ENCODE peak calls at places on chromosome 7, in four cellular contexts. One of them, this sample, is unnamed.

GRCh38 chr7:7922684-7923385 is 45.8 kb upstream of the GLCCI1 start:
- DNase-seq in GM12878: no peak
- DNase-seq in HepG2: peak
- DNase-seq in H1: no peak
- DNase-seq in this sample: no peak

GRCh38 chr7:140570120-140570519 is 70.5 kb downstream of the DENND2A start:
- DNase-seq in HepG2: no peak
- DNase-seq in H1: no peak
- DNase-seq in GM12878: no peak
- DNase-seq in this sample: no peak

GRCh38 chr7:140165422-140165821 is 11.4 kb downstream of the KDM7A start:
- DNase-seq in GM12878: no peak
- DNase-seq in H1: no peak
- DNase-seq in HepG2: no peak
- DNase-seq in this sample: no peak

GRCh38 chr7:4850262-4850795 is 11.5 kb downstream of the PAPOLB start:
- DNase-seq in H1: no peak
- DNase-seq in GM12878: no peak
- DNase-seq in HepG2: no peak
- DNase-seq in this sample: no peak

GRCh38 chr7:17207220-17207619 is 91.2 kb upstream of the AHR start:
- DNase-seq in GM12878: no peak
- DNase-seq in HepG2: peak
- DNase-seq in H1: no peak
- DNase-seq in this sample: peak

GRCh38 chr7:26329520-26330269 is 38.0 kb downstream of the SNX10 start:
- DNase-seq in H1: no peak
- DNase-seq in GM12878: no peak
- DNase-seq in HepG2: no peak
- DNase-seq in this sample: no peak

GRCh38 chr7:38658916-38659315 is 27.7 kb upstream of the AMPH start:
- DNase-seq in GM12878: no peak
- DNase-seq in HepG2: no peak
- DNase-seq in H1: no peak
- DNase-seq in this sample: no peak

GRCh38 chr7:28840515-28841125 is 117.5 kb downstream of the TRIL start:
- DNase-seq in HepG2: no peak
- DNase-seq in GM12878: no peak
- DNase-seq in H1: no peak
- DNase-seq in this sample: peak

GRCh38 chr7:151251328-151251925 is 2.9 kb upstream of the SMARCD3 start:
- DNase-seq in H1: peak
- DNase-seq in HepG2: no peak
- DNase-seq in GM12878: no peak
- DNase-seq in this sample: no peak

GRCh38 chr7:109986701-109987100 is 1104.2 kb upstream of the LRRN3 start:
- DNase-seq in HepG2: no peak
- DNase-seq in GM12878: no peak
- DNase-seq in H1: no peak
- DNase-seq in this sample: no peak

GRCh38 chr7:130322615-130323014 is 22.0 kb upstream of the CPA5 start:
- DNase-seq in HepG2: no peak
- DNase-seq in GM12878: no peak
- DNase-seq in H1: no peak
- DNase-seq in this sample: no peak

GRCh38 chr7:19239951-19240350 is 94.7 kb upstream of the FERD3L start:
- DNase-seq in HepG2: no peak
- DNase-seq in GM12878: no peak
- DNase-seq in H1: no peak
- DNase-seq in this sample: no peak

GRCh38 chr7:111927383-111928019 is 278.7 kb downstream of the DOCK4 start:
- DNase-seq in H1: no peak
- DNase-seq in HepG2: no peak
- DNase-seq in GM12878: no peak
- DNase-seq in this sample: no peak

GRCh38 chr7:19919156-19920085 is 146.0 kb upstream of the TMEM196 start:
- DNase-seq in HepG2: no peak
- DNase-seq in GM12878: no peak
- DNase-seq in H1: no peak
- DNase-seq in this sample: no peak

GRCh38 chr7:73470208-73470607 is 36.6 kb downstream of the FZD9 start:
- DNase-seq in GM12878: no peak
- DNase-seq in HepG2: no peak
- DNase-seq in H1: no peak
- DNase-seq in this sample: no peak

GRCh38 chr7:111094387-111094786 is 3.5 kb downstream of the LRRN3 start:
- DNase-seq in GM12878: no peak
- DNase-seq in H1: no peak
- DNase-seq in HepG2: no peak
- DNase-seq in this sample: no peak

GRCh38 chr7:1538544-1539345 is 8.2 kb downstream of the MAFK start:
- DNase-seq in H1: no peak
- DNase-seq in HepG2: no peak
- DNase-seq in GM12878: no peak
- DNase-seq in this sample: no peak

GRCh38 chr7:157021071-157021891 is 10.8 kb upstream of the MNX1 start:
- DNase-seq in HepG2: no peak
- DNase-seq in H1: peak
- DNase-seq in GM12878: no peak
- DNase-seq in this sample: no peak
- TF ChIP-seq ZNF274 in HepG2: no peak
- TF ChIP-seq ZNF274 in H1: no peak
- TF ChIP-seq ZNF274 in GM12878: no peak
- TF ChIP-seq ZNF274 in this sample: no peak

DNA sequence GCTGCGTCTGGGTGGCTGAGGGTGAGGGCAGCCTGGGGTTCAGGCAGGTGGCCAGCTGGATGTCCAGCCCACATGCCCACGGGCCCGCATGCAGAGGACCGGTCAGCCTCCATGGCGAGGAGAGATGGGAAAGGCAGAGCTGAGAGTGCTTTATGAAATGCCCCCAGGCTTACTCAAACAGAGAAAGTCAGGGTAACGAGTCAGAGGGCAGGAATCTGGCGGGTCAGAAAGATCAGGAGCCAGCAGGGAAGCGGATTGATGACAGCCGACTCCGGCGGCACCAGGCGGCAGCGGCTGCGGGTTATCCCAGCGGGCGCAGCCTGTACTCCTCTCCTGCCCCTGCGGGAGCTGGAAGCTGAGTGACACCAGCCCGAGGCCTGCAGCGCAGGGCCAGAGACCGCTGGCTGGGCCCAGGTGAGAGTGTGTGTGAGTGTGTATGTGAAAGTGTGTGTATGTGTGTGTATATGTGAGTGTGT is 13.4 kb downstream of the SLC13A4 start:
- DNase-seq in HepG2: peak
- DNase-seq in GM12878: no peak
- DNase-seq in H1: no peak
- DNase-seq in this sample: no peak
- TF ChIP-seq USF2 in HepG2: no peak
- TF ChIP-seq USF2 in GM12878: no peak
- TF ChIP-seq USF2 in H1: no peak
- TF ChIP-seq USF2 in this sample: no peak

GRCh38 chr7:122901250-122901649 is 15.0 kb upstream of the CADPS2 start:
- DNase-seq in GM12878: no peak
- DNase-seq in HepG2: no peak
- DNase-seq in H1: no peak
- DNase-seq in this sample: no peak
- H2AFZ ChIP-seq in GM12878: no peak
- H2AFZ ChIP-seq in HepG2: no peak
- H2AFZ ChIP-seq in H1: no peak
- H2AFZ ChIP-seq in this sample: no peak

GRCh38 chr7:41125343-41125742 is 577.5 kb downstream of the INHBA start:
- DNase-seq in GM12878: no peak
- DNase-seq in H1: no peak
- DNase-seq in HepG2: no peak
- DNase-seq in this sample: no peak
- TF ChIP-seq ZNF274 in GM12878: no peak
- TF ChIP-seq ZNF274 in H1: no peak
- TF ChIP-seq ZNF274 in HepG2: no peak
- TF ChIP-seq ZNF274 in this sample: no peak

GRCh38 chr7:29976265-29976664 is 13.3 kb downstream of the SCRN1 start:
- DNase-seq in H1: no peak
- DNase-seq in GM12878: no peak
- DNase-seq in HepG2: no peak
- DNase-seq in this sample: no peak
- TF ChIP-seq USF2 in H1: no peak
- TF ChIP-seq USF2 in GM12878: no peak
- TF ChIP-seq USF2 in HepG2: no peak
- TF ChIP-seq USF2 in this sample: no peak

GRCh38 chr7:148262721-148263229 is 327.8 kb upstream of the C7orf33 start:
- DNase-seq in HepG2: peak
- DNase-seq in H1: peak
- DNase-seq in GM12878: no peak
- DNase-seq in this sample: peak
- H2AFZ ChIP-seq in HepG2: peak
- H2AFZ ChIP-seq in H1: peak
- H2AFZ ChIP-seq in GM12878: no peak
- H2AFZ ChIP-seq in this sample: peak

GRCh38 chr7:23373151-23374004 is 74.2 kb downstream of the MALSU1 start:
- DNase-seq in GM12878: peak
- DNase-seq in HepG2: no peak
- DNase-seq in H1: no peak
- DNase-seq in this sample: no peak

GRCh38 chr7:23369695-23370404 is 70.7 kb downstream of the MALSU1 start:
- DNase-seq in H1: no peak
- DNase-seq in GM12878: no peak
- DNase-seq in HepG2: no peak
- DNase-seq in this sample: peak

GRCh38 chr7:23372671-23373070 is 73.5 kb downstream of the MALSU1 start:
- DNase-seq in H1: no peak
- DNase-seq in HepG2: no peak
- DNase-seq in GM12878: no peak
- DNase-seq in this sample: no peak

DNA sequence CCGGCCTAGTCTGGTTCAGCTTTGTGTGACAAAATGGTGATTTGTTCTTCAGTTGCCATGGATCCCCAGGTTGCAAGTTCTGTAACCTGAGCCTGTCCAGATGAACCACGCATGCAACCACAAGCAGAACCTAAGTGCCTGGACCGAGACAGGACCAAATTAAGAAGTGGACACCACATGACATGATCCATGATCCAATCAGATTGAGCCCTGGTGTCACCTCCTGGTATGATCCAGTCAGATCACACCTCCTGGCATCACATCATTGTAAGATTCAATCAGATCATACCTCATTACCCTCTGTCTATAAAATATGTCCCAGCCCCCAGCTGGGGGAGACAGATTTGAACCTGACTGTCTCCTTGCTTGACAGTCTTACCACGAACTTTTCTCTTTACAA is 70.0 kb downstream of the MALSU1 start:
- DNase-seq in H1: no peak
- DNase-seq in HepG2: no peak
- DNase-seq in GM12878: no peak
- DNase-seq in this sample: no peak
- TF ChIP-seq ZNF274 in H1: no peak
- TF ChIP-seq ZNF274 in HepG2: no peak
- TF ChIP-seq ZNF274 in GM12878: no peak
- TF ChIP-seq ZNF274 in this sample: no peak

GRCh38 chr7:44282601-44283171 is 42.7 kb downstream of the CAMK2B start:
- DNase-seq in GM12878: no peak
- DNase-seq in HepG2: no peak
- DNase-seq in H1: peak
- DNase-seq in this sample: no peak

GRCh38 chr7:44279731-44280505 is 45.5 kb downstream of the CAMK2B start:
- DNase-seq in GM12878: no peak
- DNase-seq in HepG2: no peak
- DNase-seq in H1: peak
- DNase-seq in this sample: no peak

GRCh38 chr7:44281811-44282600 is 43.4 kb downstream of the CAMK2B start:
- DNase-seq in H1: no peak
- DNase-seq in GM12878: no peak
- DNase-seq in HepG2: no peak
- DNase-seq in this sample: no peak

GRCh38 chr7:44280636-44280992 is 44.8 kb downstream of the CAMK2B start:
- DNase-seq in HepG2: no peak
- DNase-seq in H1: peak
- DNase-seq in GM12878: no peak
- DNase-seq in this sample: no peak

DNA sequence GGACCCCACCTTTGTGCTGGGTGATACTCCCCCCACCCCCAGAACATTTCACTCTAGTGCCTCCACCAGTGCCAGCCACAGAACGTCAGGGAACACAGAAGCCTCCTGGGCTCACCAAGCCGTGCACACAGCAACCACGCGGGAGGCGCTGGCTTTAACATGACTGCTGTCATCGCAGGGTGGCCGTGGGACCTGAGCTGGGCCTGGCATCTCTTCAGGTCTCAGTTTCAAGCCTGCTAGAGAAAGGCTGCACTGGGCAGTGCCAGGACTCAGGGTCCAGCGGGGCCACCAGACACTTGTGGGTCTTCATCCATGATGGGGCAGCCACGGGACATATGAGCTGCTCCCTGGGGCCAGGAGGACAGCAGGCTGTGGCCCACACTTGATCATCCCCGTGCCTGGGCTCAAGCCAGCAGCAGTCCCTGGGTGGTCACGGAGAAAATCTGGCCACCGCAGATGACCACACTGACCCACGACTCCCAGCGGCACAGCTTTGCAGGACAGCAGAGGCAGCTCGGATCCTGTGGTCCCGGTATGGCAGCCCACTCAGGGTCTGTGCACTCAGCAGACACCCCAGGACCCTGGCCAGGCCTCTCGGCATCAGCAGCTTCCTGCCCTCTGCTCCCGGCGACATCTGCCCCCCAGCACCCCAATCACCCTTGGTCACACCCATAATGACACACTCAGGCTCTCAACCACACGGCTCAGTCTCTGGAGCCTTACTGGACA is 44.2 kb downstream of the CAMK2B start:
- DNase-seq in GM12878: no peak
- DNase-seq in HepG2: no peak
- DNase-seq in H1: peak
- DNase-seq in this sample: no peak
- TF ChIP-seq USF2 in GM12878: no peak
- TF ChIP-seq USF2 in HepG2: no peak
- TF ChIP-seq USF2 in H1: no peak
- TF ChIP-seq USF2 in this sample: no peak

DNA sequence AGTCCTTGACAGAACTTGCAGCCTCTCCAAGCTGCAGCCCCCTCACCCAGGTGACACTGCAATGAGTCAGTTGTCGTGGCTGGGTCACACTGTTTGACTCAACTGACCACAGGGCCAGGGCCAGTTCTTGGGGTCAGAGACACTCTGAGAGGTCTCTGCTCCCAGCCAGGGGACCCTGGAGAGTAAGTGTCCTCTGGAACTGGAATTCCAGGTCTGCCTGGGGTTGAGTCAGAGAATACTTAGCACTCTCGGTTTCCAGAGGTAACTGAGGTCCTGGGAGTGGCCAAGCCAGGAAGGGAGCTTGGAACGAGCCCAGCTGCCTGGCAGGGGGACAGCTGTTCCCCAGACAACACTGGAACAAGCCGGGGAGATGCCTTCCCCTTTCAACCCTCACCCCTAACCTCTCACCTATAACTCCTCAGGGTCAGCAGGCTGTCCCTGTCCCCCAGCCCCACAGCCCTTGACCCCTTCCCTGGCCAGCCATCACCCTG is 2.2 kb upstream of the MYL10 start:
- DNase-seq in H1: no peak
- DNase-seq in GM12878: no peak
- DNase-seq in HepG2: no peak
- DNase-seq in this sample: no peak
- H2AFZ ChIP-seq in H1: no peak
- H2AFZ ChIP-seq in GM12878: no peak
- H2AFZ ChIP-seq in HepG2: no peak
- H2AFZ ChIP-seq in this sample: no peak